ENCODE peak calls at places on chromosomes 3 and 15, in four cellular contexts. Z is central memory CD8-positive, alpha-beta T cell; O is activated CD8-positive, alpha-beta memory T cell treated with anti-CD3 and anti-CD28 coated beads for 48 hours; P is NCI-H1092. X is an unnamed sample.

GRCh38 chr15:92638291-92638708 is 17.3 kb downstream of the FAM174B start:
- DNase-seq in Z (no peak), P (peak), O (no peak), X (peak)

GRCh38 chr3:22835041-22835440 is 368.1 kb upstream of the UBE2E2 start:
- DNase-seq in Z (no peak), O (no peak), P (no peak), X (no peak)

GRCh38 chr15:65312400-65312916 is 8.0 kb downstream of the RNU5B-1 start:
- DNase-seq in P (no peak), O (no peak), Z (no peak), X (no peak)

GRCh38 chr3:115211810-115212492 is 64.9 kb upstream of the ZBTB20 start:
- DNase-seq in P (no peak), O (no peak), Z (no peak), X (no peak)

GRCh38 chr15:95558131-95558530 is 772.4 kb upstream of the NR2F2 start:
- DNase-seq in Z (no peak), O (no peak), P (no peak), X (no peak)

GRCh38 chr3:61807865-61808276 is 246.5 kb downstream of the PTPRG start:
- DNase-seq in Z (no peak), P (no peak), O (no peak), X (no peak)

GRCh38 chr15:80559320-80559693 is 135.8 kb upstream of the ABHD17C start:
- DNase-seq in P (no peak), Z (no peak), O (no peak), X (no peak)

GRCh38 chr3:27279153-27279552 is 90.0 kb downstream of the NEK10 start:
- DNase-seq in O (no peak), Z (no peak), P (no peak), X (no peak)